ENCODE peak calls at places on chromosomes 5 and 9, in six cellular contexts. L is ovary, D is endothelial cell of umbilical vein, V is IMR-90, H is esophagus muscularis mucosa, I is A549. Y is an unnamed sample. For H3K4me1, the result is how much of the 10 kb centered on the place peaks cover.

GRCh38 chr5:34957857-34958690 is 28.7 kb downstream of the DNAJC21 start:
- DNase-seq in H (no peak), L (no peak), V (peak), D (peak), I (peak), Y (no peak)

GRCh38 chr9:15889555-15889954 is 336.7 kb downstream of the CCDC171 start:
- DNase-seq in H (no peak), I (no peak), D (no peak), L (no peak), V (peak), Y (no peak)

GRCh38 chr5:111743993-111744392 is 13.0 kb downstream of the NREP start:
- DNase-seq in I (no peak), H (no peak), L (no peak), V (peak), D (no peak), Y (no peak)

GRCh38 chr5:180607861-180608571 is 16.7 kb upstream of the SCGB3A1 start:
- DNase-seq in L (no peak), I (no peak), V (no peak), D (no peak), H (no peak), Y (no peak)

GRCh38 chr5:61332369-61332745 is 299 bp downstream of the ZSWIM6 start:
- DNase-seq in I (no peak), L (no peak), H (no peak), D (no peak), V (no peak), Y (peak)

GRCh38 chr9:38358390-38359296 is 33.9 kb upstream of the ALDH1B1 start:
- DNase-seq in L (no peak), D (no peak), V (no peak), I (no peak), H (no peak), Y (no peak)

GRCh38 chr5:91950328-91950727 is 567.2 kb upstream of the ARRDC3 start:
- DNase-seq in H (no peak), I (no peak), D (no peak), L (no peak), V (no peak), Y (no peak)

GRCh38 chr9:126126807-126127206 is 199.8 kb upstream of the MVB12B start:
- DNase-seq in D (no peak), I (no peak), H (no peak), V (no peak), L (peak), Y (no peak)

GRCh38 chr9:102631559-102631958 is 363.6 kb upstream of the CYLC2 start:
- DNase-seq in V (no peak), L (no peak), D (no peak), I (peak), H (no peak), Y (no peak)

GRCh38 chr5:93583799-93584530 is 943 bp downstream of the NR2F1 start:
- DNase-seq in L (peak), D (peak), V (peak), H (peak), I (peak), Y (no peak)

DNA sequence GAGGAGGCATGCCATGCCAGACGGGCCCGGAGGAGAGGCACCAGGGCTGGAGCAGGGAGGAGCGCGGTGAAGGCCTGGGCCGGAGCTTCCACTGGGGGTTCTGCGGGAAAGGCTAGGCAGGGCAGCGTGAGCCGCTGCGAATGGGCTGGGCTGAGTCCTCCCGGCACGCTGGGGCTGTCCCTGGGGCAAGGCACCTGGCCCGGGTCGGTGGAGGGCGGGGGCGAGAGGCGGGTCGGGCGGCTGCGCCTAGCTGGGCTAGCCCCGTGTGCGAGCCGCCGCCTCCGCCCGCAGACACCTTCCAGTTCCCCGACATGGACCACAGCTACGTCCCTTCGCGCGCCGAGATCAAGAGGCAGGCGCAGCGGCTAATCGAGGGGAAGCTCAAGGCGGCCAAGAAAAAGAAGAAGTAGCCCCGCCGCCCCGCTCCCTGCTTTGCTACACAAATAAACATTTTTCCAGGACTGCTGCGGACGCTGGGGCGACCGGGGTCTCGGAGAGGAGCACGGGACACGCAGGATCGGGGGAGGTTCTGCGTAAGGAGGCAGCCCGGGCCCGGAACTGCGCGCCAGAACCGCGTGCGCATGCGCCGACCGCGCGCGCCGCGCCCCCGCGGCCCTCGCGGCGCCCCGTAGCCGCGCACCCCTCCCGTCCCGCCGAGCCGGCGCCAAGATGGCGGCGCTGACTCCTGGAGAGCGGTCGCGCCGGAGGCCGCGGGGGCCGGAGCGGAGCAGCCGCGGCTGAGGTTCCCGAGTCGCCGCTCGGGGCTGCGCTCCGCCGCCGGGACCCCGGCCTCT is at the start of gene RABL6:
- DNase-seq in L (peak), V (peak), H (peak), D (peak), I (peak), Y (peak)
- TF ChIP-seq POLR2A in L (peak), V (peak), H (no peak), D (peak), I (peak), Y (peak)

DNA sequence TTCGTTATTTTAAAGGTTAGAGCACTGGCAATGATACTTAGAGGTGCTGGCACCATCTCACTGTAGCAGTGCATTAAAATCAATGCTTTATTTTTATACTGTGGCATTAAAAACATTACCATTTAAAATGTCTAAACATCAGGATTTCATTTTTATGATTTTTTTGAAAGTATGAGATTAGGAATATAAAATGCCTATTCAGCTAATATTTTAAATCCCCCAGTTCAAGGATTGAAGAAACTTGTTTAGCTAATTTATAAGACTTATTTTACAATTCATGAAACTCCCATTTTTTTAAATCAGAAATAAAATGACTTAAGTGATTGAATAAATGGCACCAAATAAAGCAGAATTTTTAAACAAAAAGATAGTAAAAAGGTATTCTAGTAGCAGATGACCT is 625.6 kb downstream of the RAB3C start:
- DNase-seq in V (no peak), I (no peak), D (no peak), H (no peak), L (no peak), Y (no peak)
- H3K4me1 ChIP-seq in V (under half), I (half or more), D (under half), H (half or more), L (under half), Y (under half)

DNA sequence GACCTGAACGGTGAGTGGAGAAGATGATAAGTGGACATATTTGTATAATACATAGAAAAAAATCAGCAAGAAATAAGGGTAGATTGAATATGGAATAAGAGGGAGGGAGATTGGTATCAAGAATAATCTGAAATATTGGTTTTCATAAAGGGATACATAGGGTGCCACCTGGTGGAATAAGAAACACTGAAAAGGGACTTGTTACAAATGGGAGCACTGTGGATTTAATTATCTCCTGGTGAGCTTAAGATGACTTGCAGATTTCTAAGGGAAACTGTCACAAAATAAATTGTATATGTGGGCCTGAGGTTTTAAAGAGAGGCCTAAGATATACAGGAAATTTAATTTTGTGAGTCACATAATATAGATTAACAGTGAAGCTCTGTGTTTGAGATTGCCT is 1403.5 kb upstream of the CDH18 start:
- DNase-seq in V (peak), I (no peak), D (peak), L (no peak), H (no peak), Y (no peak)
- TF ChIP-seq CTCF in V (no peak), I (no peak), D (no peak), L (no peak), H (no peak), Y (peak)

DNA sequence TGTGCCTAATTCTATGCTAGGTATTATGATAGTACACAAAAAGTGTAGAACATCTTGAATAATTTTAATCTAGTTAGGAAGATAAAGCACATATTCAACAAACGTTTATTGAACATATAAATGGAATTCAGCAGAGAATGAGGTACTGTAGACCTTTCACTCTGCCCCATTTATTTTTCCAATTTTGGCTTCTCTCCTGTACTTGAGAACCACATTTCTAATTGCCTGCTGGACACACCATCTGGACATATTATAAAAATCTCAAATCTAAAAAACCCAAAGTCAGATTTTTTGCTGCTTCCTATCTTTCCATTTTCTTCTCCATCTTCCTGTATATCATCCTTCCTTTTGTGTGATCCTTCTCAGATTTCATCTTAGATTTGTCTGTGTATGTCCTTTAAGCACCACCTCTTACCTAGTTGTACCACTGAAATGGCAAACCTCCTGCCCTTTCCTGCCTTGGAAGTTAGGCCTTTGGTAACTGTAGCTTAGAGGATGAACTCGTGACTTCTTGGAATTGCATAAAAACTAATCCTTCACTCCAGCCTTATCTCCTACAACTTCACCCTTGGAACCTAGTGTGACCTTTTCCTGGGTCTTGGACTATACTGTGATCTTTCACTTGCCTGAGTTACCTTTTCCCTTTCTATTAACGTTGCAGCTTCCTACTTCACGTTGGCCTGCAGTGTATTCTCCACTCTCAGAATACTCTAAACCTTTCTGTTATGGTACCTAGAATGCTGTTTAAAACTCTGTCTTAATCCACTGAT is 8.8 kb downstream of the SLC26A2 start:
- DNase-seq in D (no peak), L (no peak), V (no peak), I (no peak), H (no peak), Y (no peak)
- TF ChIP-seq POLR2A in D (no peak), L (no peak), V (no peak), I (no peak), H (no peak), Y (no peak)

DNA sequence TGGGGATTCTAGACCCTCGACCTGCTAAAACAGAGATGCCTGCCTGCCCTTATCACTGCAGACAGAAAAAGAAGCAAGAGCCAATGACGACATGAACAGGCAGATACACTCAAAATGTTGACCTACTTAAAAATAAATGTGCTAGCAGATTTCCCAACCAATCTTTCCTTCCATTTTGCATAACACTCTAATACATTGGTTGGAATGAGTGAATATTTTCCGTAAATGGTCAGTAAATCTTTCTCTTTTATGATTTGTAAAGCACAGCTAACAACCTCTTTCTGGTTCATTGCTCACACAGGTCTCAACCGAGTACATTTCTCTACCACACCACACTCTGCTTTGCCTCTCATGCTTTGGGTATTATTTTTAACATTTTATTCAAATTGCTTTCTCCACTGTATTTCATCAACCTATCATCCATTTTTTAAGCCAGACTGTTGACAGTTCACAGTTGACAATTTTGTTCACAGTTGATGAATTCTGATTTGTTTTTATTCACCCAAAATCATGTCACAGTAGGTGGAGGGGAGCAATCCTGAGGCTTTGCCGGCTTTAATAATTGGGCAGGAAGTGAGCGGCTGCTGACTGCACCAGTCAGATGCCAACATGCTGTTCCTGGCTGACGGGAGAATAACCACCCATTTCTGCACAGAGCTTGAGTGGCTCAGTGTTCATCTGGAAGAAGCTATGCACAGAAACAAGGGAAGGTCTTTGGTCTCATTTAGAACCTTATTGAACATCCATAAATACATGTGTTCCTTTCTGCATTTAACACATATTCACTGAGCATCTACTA is 426.6 kb downstream of the SPOCK1 start:
- DNase-seq in V (no peak), L (no peak), H (no peak), D (peak), I (no peak), Y (no peak)
- H3K4me1 ChIP-seq in V (under half), L (under half), H (under half), D (under half), I (under half), Y (under half)

Y was measured in right lobe of liver.